ENCODE peak calls at places on chromosome 7, in five cellular contexts. R is C1 segment of cervical spinal cord; O is globus pallidus; P is stimulated activated CD4-positive, alpha-beta T cell treated with anti-CD3 and anti-CD28 coated beads, Interleukin-1b, Interleukin-23, amount 100 ng/mL, for 24 hours; W is fibroblast of the conjunctiva. L is an unnamed sample.

GRCh38 chr7:148700693-148701092 is 2.0 kb downstream of the CUL1 start:
- DNase-seq in P (peak; percentile 33), W (no peak), O (no peak), R (no peak), L (no peak)

GRCh38 chr7:54796150-54796549 is 37.1 kb upstream of the SEC61G start:
- DNase-seq in W (peak; percentile 54), R (no peak), O (no peak), P (no peak), L (no peak)

GRCh38 chr7:31110331-31111108 is 58.4 kb downstream of the ADCYAP1R1 start:
- DNase-seq in P (no peak), O (no peak), W (no peak), R (no peak), L (no peak)

GRCh38 chr7:82762880-82763279 is 319.3 kb upstream of the CACNA2D1 start:
- DNase-seq in W (no peak), O (no peak), R (no peak), P (no peak), L (no peak)

GRCh38 chr7:24660541-24660940 is 87.3 kb downstream of the PALS2 start:
- DNase-seq in P (no peak), R (no peak), O (no peak), W (peak; percentile 53), L (no peak)

GRCh38 chr7:29968683-29969457 is 20.7 kb downstream of the SCRN1 start:
- DNase-seq in R (no peak), W (no peak), O (peak; percentile 46), P (no peak), L (peak; percentile 48)

GRCh38 chr7:84529480-84530205 is 335.1 kb upstream of the SEMA3A start:
- DNase-seq in R (no peak), W (peak; percentile 64), O (no peak), P (no peak), L (no peak)

GRCh38 chr7:107995184-107996071 is 7.5 kb downstream of the LAMB1 start:
- DNase-seq in W (peak; percentile 89), R (no peak), P (no peak), O (no peak), L (no peak)

GRCh38 chr7:35694161-35694783 is 663 bp downstream of the HERPUD2 start:
- DNase-seq in W (no peak), R (no peak), P (no peak), O (no peak), L (no peak)

GRCh38 chr7:100908512-100908911 is 12.8 kb upstream of the ACHE start:
- DNase-seq in W (no peak), R (no peak), O (no peak), P (no peak), L (no peak)

L was measured in putamen.